ENCODE peak calls at places on chromosomes 5 and 9, in five cellular contexts. L is GM12878, K is H1, Y is HCT116, X is A549. T is an unnamed sample.

GRCh38 chr5:153222956-153223355 is 267.5 kb upstream of the GRIA1 start:
- DNase-seq in Y (no peak), L (no peak), X (no peak), K (no peak), T (no peak)

GRCh38 chr5:1745190-1745805 is 54.3 kb downstream of the MRPL36 start:
- DNase-seq in L (no peak), K (no peak), Y (no peak), X (no peak), T (no peak)

GRCh38 chr5:180811012-180811622 is 8.5 kb upstream of the MGAT1 start:
- DNase-seq in L (no peak), K (no peak), X (no peak), Y (no peak), T (no peak)

GRCh38 chr5:137365126-137365865 is 133.8 kb downstream of the SPOCK1 start:
- DNase-seq in K (no peak), L (no peak), X (no peak), Y (no peak), T (no peak)

GRCh38 chr9:90555351-90556057 is 87.1 kb downstream of the DIRAS2 start:
- DNase-seq in Y (no peak), L (no peak), K (no peak), X (no peak), T (no peak)

GRCh38 chr5:76819851-76820280 is 1.0 kb downstream of the F2RL1 start:
- DNase-seq in Y (no peak), X (peak), L (no peak), K (no peak), T (no peak)

GRCh38 chr5:137250421-137250820 is 248.7 kb downstream of the SPOCK1 start:
- DNase-seq in L (no peak), K (no peak), X (no peak), Y (no peak), T (no peak)

GRCh38 chr9:21141427-21141882 is at the start of gene IFNW1:
- DNase-seq in Y (no peak), L (no peak), K (no peak), X (no peak), T (no peak)

GRCh38 chr5:54234304-54234938 is 76.0 kb downstream of the ARL15 start:
- DNase-seq in K (no peak), Y (no peak), X (peak), L (no peak), T (no peak)

DNA sequence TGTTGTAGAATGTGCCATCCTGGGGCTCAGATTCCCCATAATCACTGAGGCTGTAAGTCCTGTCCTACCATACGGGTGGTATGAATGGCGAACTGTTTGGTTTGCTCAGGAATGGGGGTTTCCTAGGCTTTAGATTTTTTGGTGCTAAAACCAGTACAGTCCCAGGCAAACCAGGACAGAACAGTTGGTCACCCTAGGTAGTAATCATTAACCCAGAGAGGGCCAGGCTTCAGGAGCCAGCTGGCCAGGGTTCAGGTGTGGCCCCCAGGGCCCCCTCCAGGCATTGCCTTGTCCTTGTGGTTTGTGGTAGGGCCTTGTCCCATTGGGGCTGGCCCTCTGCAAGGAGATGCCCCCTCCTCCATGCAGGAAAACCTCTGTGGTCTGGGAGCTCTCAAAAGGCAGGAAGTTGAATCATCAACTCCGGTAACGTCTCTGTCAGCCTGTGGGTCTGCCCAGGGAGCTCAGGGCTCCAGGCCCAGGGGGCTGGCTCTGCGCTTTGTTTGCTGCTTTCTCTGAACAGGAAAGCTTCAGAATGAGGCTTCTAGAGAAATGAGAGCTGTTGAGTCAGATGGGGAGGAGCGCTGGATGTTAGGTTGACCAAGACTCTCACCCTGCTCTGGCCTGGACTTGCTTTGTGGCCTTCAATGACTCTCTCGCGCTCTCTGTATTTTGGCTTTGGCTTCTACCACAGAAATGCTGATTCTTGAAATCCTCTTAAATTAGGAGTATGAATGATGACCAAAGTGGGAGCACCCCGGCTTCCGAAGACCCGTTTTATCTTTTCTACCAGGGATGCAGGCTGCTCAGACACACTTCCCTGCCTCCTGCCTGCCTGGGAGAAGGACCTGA is 22.2 kb upstream of the JADE2 start:
- DNase-seq in X (peak), Y (peak), L (peak), K (peak), T (no peak)
- TF ChIP-seq POLR2A in X (peak), Y (no peak), L (peak), K (no peak), T (no peak)

GRCh38 chr5:100188778-100189177 is 346.4 kb upstream of the FAM174A start:
- DNase-seq in Y (no peak), K (no peak), L (no peak), X (no peak), T (no peak)

GRCh38 chr5:100188339-100188738 is 346.8 kb upstream of the FAM174A start:
- DNase-seq in L (no peak), K (no peak), X (no peak), Y (no peak), T (no peak)

GRCh38 chr5:100182402-100182801 is 352.8 kb upstream of the FAM174A start:
- DNase-seq in Y (no peak), L (no peak), X (no peak), K (no peak), T (no peak)

GRCh38 chr5:100186181-100186580 is 349.0 kb upstream of the FAM174A start:
- DNase-seq in Y (no peak), X (no peak), K (no peak), L (no peak), T (no peak)
- TF ChIP-seq POLR2A in Y (no peak), X (no peak), K (no peak), L (no peak), T (no peak)

DNA sequence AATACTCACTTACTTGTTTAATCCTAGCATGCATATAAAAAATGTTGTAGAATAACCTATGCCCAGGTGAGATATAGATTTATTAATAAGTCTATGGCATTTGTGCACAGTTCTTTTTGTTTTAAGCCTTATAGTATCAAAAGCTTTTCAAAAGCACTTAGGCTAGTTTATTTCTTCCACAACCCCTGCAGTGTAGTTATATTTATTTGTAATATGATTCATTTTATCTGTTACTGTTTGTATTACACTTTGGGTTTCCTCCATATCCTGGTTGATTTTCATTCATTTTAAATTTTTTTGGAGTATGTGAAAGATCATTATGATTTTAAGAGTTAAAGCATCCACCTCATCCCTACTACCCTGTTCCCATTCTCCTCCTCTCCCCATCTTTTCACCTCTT is 18.8 kb upstream of the ARHGEF28 start:
- DNase-seq in Y (no peak), L (no peak), K (no peak), X (no peak), T (no peak)
- TF ChIP-seq POLR2A in Y (no peak), L (no peak), K (no peak), X (no peak), T (no peak)

DNA sequence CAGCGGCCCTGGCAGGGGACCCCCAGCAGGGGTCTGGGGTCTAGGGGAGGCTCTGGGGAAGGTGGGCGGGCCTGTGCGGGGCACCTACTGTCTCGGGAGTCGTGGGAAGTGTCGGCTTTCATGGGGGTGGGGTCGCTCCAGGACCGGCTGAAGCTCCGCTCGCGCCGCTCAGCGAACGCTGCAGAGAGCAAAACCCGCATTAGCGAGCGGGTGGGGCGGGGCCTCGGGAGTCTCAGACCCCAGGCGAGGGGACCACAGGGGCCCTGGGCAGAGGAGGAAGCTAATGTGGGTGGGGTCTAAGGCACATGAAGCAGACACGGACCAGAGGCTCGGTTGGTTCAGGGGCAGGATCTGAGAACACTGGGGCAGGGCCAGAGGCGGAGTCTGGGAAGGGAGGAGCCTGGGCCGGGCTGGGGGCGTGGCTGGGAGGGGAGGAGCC is 5.5 kb downstream of the NSMF start:
- DNase-seq in L (no peak), X (peak), Y (no peak), K (peak), T (peak)
- TF ChIP-seq POLR2A in L (no peak), X (no peak), Y (no peak), K (no peak), T (no peak)

DNA sequence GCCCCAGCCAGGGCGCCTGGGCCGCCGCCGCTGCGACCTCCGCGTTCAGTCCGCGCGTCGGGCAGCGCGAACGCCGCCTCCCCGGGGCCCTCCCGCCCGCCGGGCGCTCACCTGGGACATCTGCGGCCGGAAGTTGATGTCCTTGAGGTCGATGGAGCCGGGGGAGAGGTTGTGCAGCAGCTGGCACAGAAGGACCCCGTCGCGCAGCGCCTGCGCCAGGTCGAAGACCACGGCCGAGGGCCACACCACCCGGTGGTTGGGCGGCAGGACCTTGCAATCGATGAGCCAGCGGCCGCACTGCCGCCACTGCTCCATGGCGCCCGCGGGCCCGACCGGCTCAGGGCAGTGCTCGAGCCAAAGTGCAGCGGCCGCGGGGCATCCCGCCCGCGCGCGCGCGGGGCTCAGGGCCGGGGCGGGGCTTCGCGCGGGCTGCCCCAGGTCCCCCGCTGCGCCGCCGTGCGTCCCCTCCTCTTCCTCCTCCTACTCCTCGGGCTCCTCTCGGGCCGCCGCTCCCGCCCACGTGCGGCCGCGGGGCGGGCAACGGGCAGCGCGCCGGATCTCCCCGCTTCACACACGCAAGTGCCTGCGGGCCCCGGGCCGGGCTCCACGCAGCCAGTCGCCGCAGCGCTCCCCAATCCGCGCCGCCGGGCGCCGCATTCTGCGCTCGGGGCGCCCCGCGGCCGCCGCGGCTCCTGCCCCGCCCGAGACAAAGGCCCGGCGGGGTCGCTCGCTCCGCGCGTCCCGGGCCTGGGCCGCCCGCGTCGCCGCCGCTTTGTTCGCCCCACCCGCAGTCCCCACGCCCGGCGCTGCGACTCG is at the start of gene VAV2:
- DNase-seq in L (no peak), Y (peak), K (peak), X (peak), T (peak)
- TF ChIP-seq POLR2A in L (peak), Y (peak), K (no peak), X (peak), T (no peak)

GRCh38 chr9:131627326-131627845 is 82.1 kb downstream of the PRRT1B start:
- DNase-seq in K (no peak), L (no peak), X (no peak), Y (no peak), T (no peak)

GRCh38 chr9:131628821-131629197 is 83.5 kb downstream of the PRRT1B start:
- DNase-seq in K (no peak), L (no peak), X (no peak), Y (no peak), T (no peak)

GRCh38 chr9:131629827-131630205 is 84.5 kb downstream of the PRRT1B start:
- DNase-seq in L (no peak), K (no peak), Y (no peak), X (no peak), T (no peak)

GRCh38 chr9:131625848-131626670 is 80.7 kb downstream of the PRRT1B start:
- DNase-seq in X (no peak), Y (no peak), L (no peak), K (no peak), T (no peak)

GRCh38 chr9:131627846-131628820 is 82.8 kb downstream of the PRRT1B start:
- DNase-seq in Y (no peak), L (no peak), K (no peak), X (no peak), T (no peak)
- TF ChIP-seq POLR2A in Y (no peak), L (peak), K (no peak), X (no peak), T (no peak)

DNA sequence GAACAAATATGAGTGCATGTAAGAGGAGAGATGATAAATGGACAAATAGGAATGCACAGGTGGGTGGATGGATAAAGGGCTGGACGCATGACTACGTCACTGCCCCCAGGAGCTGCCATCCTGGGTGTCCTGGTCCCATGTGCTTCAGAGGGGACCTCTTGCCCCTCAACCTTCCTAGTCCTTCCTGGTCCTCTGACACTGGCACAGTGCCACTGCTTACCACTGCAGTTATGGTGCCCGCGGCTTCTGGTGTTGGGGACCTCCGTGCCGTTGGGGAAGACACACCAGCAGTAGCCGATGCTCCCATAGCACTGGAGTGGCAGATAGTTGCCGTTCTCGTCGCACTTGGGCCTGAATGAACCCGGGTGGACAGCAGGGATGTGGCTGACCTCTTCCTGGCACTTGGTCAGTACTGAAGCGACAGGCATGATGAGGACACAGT is 9.8 kb downstream of the CD74 start:
- DNase-seq in K (no peak), L (no peak), Y (no peak), X (no peak), T (no peak)
- TF ChIP-seq POLR2A in K (no peak), L (peak), Y (no peak), X (no peak), T (no peak)

DNA sequence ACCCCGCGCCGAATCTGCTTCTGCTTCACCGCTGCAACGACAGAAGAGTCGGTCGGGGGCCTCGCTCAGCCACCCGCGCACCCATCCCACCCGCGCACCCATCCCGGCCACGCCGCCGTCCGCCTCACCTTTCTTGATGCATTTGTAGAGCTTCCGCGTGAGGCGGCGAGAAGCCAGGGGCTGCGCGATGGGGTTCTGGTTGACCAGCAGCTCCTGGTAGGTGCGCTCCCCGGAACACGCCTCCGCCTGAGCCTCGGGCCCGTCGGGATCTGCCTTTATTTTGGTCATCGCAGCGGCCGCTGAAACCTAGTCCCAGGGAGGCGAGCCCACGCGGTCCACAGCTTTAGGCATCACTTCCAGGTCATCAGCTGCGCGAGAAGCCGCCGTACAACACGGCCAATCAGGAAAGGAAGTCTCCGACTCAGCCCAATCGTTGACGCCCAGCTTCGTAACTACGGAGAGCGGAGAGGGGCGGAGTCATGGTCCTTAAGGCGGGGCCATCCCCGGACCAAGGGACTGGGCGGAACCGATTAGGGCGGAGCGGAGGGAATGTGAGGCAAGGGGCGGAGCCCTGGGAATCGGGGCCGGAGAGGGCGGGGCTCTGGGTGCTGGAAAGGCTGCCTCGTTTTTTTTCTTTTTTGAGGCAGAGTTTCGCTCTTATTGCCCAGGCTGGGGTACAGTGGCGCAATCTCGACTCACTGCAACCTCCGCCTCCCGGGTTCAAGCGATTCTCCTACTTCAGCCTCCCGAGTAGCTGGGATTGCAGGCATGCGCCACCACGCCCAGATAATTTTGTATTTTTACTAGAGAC is at the start of gene NHP2:
- DNase-seq in Y (peak), K (peak), L (peak), X (peak), T (peak)
- TF ChIP-seq POLR2A in Y (peak), K (no peak), L (peak), X (peak), T (no peak)

T was measured in tibial nerve.